ENCODE peak calls at places on chromosomes 5 and 9, in eight cellular contexts. R is CD4-positive, alpha-beta memory T cell; V is IMR-90; Q is mammary epithelial cell; O is sigmoid colon; W is body of pancreas; E is gastrocnemius medialis; N is naive thymus-derived CD4-positive, alpha-beta T cell. X is an unnamed sample. For H3K4me1 and H3K36me3, the result is how much of the 10 kb centered on the place peaks cover.

GRCh38 chr5:87137280-87137679 is 130.4 kb upstream of the RASA1 start:
- DNase-seq in R (no peak), V (no peak), Q (no peak), O (no peak), W (no peak), E (peak), N (no peak), X (no peak)

GRCh38 chr9:23492126-23493002 is 333.7 kb downstream of the ELAVL2 start:
- DNase-seq in R (no peak), V (peak), Q (peak), O (no peak), W (no peak), E (no peak), N (no peak), X (no peak)

GRCh38 chr9:125700791-125701190 is 6.2 kb downstream of the MAPKAP1 start:
- DNase-seq in R (no peak), V (peak), Q (peak), O (no peak), W (no peak), E (no peak), N (no peak), X (no peak)

GRCh38 chr9:102844754-102845153 is 150.4 kb upstream of the CYLC2 start:
- DNase-seq in R (no peak), V (no peak), Q (no peak), O (no peak), W (no peak), E (no peak), N (no peak), X (no peak)

GRCh38 chr5:134082264-134082992 is 32.1 kb upstream of the TCF7 start:
- DNase-seq in R (peak), V (no peak), Q (no peak), O (no peak), W (no peak), E (no peak), N (no peak), X (no peak)

GRCh38 chr9:84959339-84959738 is 289.8 kb downstream of the NTRK2 start:
- DNase-seq in R (no peak), V (no peak), Q (no peak), O (no peak), W (no peak), E (no peak), N (no peak), X (no peak)

GRCh38 chr5:135894789-135895188 is 852 bp downstream of the IL9 start:
- DNase-seq in R (no peak), V (no peak), Q (no peak), O (no peak), W (no peak), E (no peak), N (no peak), X (no peak)

GRCh38 chr9:123265833-123266232 is 2.6 kb downstream of the STRBP start:
- DNase-seq in R (no peak), V (no peak), Q (no peak), O (no peak), W (peak), E (no peak), N (no peak), X (no peak)

GRCh38 chr9:80811662-80812061 is 877.7 kb downstream of the TLE1 start:
- DNase-seq in R (no peak), V (no peak), Q (no peak), O (no peak), W (no peak), E (no peak), N (no peak), X (no peak)

GRCh38 chr9:109498195-109499060 is at the start of gene PTPN3:
- DNase-seq in R (no peak), V (no peak), Q (peak), O (no peak), W (peak), E (no peak), N (no peak), X (no peak)

GRCh38 chr5:95731571-95732554 is 727 bp downstream of the RHOBTB3 start:
- DNase-seq in R (no peak), V (peak), Q (peak), O (peak), W (peak), E (peak), N (peak), X (no peak)

GRCh38 chr9:16276866-16277265 is 593.6 kb downstream of the BNC2 start:
- DNase-seq in R (no peak), V (no peak), Q (no peak), O (no peak), W (no peak), E (no peak), N (no peak), X (no peak)

GRCh38 chr5:59569608-59570334 is 323.8 kb downstream of the PDE4D start:
- DNase-seq in R (no peak), V (no peak), Q (no peak), O (no peak), W (no peak), E (no peak), N (no peak), X (no peak)

GRCh38 chr9:133280387-133280786 is 5.4 kb upstream of the ABO start:
- DNase-seq in R (no peak), V (no peak), Q (no peak), O (no peak), W (no peak), E (no peak), N (no peak), X (no peak)

GRCh38 chr5:174242573-174242972 is 197.1 kb downstream of the NSG2 start:
- DNase-seq in R (no peak), V (no peak), Q (no peak), O (no peak), W (peak), E (no peak), N (no peak), X (no peak)

GRCh38 chr9:128987800-128988199 is 40.3 kb downstream of the NUP188 start:
- DNase-seq in R (no peak), V (peak), Q (peak), O (no peak), W (no peak), E (peak), N (no peak), X (no peak)

GRCh38 chr5:135625961-135626360 is 47.2 kb upstream of the CXCL14 start:
- DNase-seq in R (no peak), V (no peak), Q (no peak), O (no peak), W (no peak), E (no peak), N (no peak), X (peak)

GRCh38 chr5:155953335-155953734 is 373.6 kb upstream of the SGCD start:
- DNase-seq in R (no peak), V (peak), Q (no peak), O (no peak), W (no peak), E (no peak), N (no peak), X (no peak)

GRCh38 chr5:1784197-1785050 is 15.2 kb downstream of the MRPL36 start:
- DNase-seq in R (no peak), V (no peak), Q (no peak), O (peak), W (no peak), E (no peak), N (no peak), X (no peak)

GRCh38 chr5:126490167-126490937 is 67.1 kb downstream of the GRAMD2B start:
- DNase-seq in R (no peak), V (no peak), Q (no peak), O (peak), W (no peak), E (no peak), N (no peak), X (no peak)

GRCh38 chr5:141816598-141817399 is 61.4 kb downstream of the PCDH1 start:
- DNase-seq in R (no peak), V (no peak), Q (no peak), O (no peak), W (no peak), E (no peak), N (no peak), X (no peak)

GRCh38 chr5:141814064-141814982 is 63.9 kb downstream of the PCDH1 start:
- DNase-seq in R (peak), V (no peak), Q (peak), O (no peak), W (peak), E (no peak), N (no peak), X (peak)

GRCh38 chr5:141817631-141818030 is 60.6 kb downstream of the PCDH1 start:
- DNase-seq in R (no peak), V (no peak), Q (no peak), O (no peak), W (no peak), E (no peak), N (no peak), X (no peak)

GRCh38 chr5:141815051-141815795 is 63.0 kb downstream of the PCDH1 start:
- DNase-seq in R (no peak), V (no peak), Q (no peak), O (no peak), W (no peak), E (no peak), N (no peak), X (no peak)

GRCh38 chr5:141815796-141816180 is 62.4 kb downstream of the PCDH1 start:
- DNase-seq in R (no peak), V (no peak), Q (no peak), O (no peak), W (no peak), E (no peak), N (no peak), X (no peak)
- H3K4me1 ChIP-seq in R (under half), V (under half), Q (under half), O (under half), W (under half), E (under half), N (under half), X (under half)

GRCh38 chr5:151757233-151758140 is 944 bp downstream of the ATOX1 start:
- DNase-seq in R (no peak), V (no peak), Q (peak), O (no peak), W (no peak), E (no peak), N (no peak), X (no peak)

GRCh38 chr5:151758141-151758429 is 346 bp downstream of the ATOX1 start:
- DNase-seq in R (no peak), V (no peak), Q (no peak), O (peak), W (peak), E (no peak), N (no peak), X (no peak)

GRCh38 chr5:151755383-151755782 is 3.0 kb downstream of the ATOX1 start:
- DNase-seq in R (no peak), V (no peak), Q (no peak), O (no peak), W (peak), E (no peak), N (no peak), X (no peak)

GRCh38 chr5:151758430-151759241 is at the start of gene ATOX1:
- DNase-seq in R (peak), V (peak), Q (peak), O (peak), W (peak), E (peak), N (peak), X (peak)
- H3K27ac ChIP-seq in R (peak), V (peak), Q (peak), O (peak), W (peak), E (peak), N (peak), X (peak)

GRCh38 chr5:180281706-180282105 is 10.2 kb downstream of the MAPK9 start:
- DNase-seq in R (no peak), V (no peak), Q (no peak), O (no peak), W (peak), E (no peak), N (no peak), X (no peak)
- H3K36me3 ChIP-seq in R (under half), V (under half), Q (under half), O (under half), W (under half), E (under half), N (under half), X (under half)

DNA sequence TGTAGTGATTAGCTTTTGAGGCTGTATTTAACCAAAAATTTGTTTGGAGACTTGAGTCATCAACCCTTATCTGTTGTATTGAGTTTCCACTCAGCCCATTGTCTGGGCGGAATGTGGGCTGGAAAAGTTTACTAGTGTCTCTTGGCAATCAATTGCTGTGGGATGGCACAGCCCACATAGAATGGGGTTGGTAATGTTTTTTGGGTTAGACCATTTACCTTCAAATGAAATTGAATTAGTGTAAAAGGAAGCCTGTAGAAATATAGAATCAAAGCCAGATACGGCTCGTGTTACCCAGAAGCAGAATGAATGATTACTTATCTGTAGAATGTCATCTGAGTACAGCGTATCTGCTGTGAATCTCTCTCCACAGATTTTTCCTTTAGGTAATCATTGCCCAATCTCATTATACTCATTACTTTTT is 142.9 kb downstream of the AOPEP start:
- DNase-seq in R (no peak), V (peak), Q (no peak), O (no peak), W (no peak), E (no peak), N (no peak), X (no peak)
- H3K4me1 ChIP-seq in R (under half), V (under half), Q (under half), O (half or more), W (under half), E (half or more), N (under half), X (under half)

DNA sequence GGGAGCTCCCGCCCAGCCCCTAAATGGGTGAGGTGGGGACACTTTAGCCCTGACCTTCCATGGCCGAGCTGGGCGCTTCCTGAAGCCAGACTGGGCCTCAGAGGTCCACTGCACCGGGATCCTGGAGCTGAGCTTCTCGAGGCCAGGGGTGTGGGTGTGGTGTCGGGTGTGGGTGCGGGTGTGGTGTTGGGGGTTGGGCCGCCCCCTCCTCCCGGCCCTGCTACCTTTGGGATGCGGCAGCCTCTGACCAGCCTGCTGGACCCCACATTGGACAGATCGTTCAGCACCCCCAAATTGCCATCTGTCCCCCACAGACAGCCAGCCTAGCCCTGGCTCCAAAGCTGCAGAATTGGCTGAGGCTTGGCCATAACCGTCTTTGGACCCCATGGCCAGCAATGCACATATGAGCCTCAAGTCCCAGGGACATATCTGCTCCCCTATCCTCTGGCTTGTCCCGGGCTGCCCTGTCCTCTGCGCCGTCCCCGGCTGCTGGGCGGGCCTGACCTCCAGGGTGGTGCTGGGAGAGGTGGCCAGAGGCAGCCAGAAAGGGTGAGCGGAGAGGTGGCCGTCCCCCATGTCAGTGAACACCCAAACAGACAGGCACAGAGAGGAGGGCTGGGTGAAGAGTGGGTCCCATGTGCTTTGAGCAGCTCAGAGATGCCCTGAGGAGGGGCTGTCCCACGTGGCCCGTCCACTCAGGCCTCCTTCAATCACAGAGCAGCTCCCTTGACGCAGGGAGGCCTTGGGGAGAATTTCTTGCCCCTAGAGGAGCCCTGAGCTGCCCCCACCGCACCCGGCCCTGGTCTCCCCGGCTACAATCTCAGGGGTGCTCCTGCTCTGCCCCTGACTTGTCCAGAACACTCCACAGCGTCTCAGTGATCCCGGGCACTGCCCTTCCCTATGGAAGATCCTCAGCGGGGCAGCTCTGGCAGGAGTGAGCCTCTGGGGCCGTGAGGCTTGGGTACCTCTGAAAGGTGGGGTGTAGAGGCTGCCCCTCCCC is 3.4 kb upstream of the PTGDS start:
- DNase-seq in R (no peak), V (no peak), Q (no peak), O (no peak), W (no peak), E (no peak), N (no peak), X (no peak)
- H3K27ac ChIP-seq in R (peak), V (no peak), Q (no peak), O (no peak), W (no peak), E (no peak), N (no peak), X (peak)

GRCh38 chr5:34771076-34771475 is 67.9 kb upstream of the TTC23L start:
- DNase-seq in R (no peak), V (no peak), Q (no peak), O (no peak), W (no peak), E (no peak), N (no peak), X (no peak)

GRCh38 chr5:34767127-34767526 is 71.8 kb upstream of the TTC23L start:
- DNase-seq in R (no peak), V (no peak), Q (no peak), O (no peak), W (no peak), E (no peak), N (no peak), X (no peak)

GRCh38 chr5:34770486-34770885 is 68.5 kb upstream of the TTC23L start:
- DNase-seq in R (no peak), V (no peak), Q (no peak), O (no peak), W (no peak), E (no peak), N (no peak), X (no peak)

GRCh38 chr5:34762321-34762871 is 76.6 kb upstream of the TTC23L start:
- DNase-seq in R (no peak), V (peak), Q (no peak), O (no peak), W (peak), E (peak), N (no peak), X (no peak)

DNA sequence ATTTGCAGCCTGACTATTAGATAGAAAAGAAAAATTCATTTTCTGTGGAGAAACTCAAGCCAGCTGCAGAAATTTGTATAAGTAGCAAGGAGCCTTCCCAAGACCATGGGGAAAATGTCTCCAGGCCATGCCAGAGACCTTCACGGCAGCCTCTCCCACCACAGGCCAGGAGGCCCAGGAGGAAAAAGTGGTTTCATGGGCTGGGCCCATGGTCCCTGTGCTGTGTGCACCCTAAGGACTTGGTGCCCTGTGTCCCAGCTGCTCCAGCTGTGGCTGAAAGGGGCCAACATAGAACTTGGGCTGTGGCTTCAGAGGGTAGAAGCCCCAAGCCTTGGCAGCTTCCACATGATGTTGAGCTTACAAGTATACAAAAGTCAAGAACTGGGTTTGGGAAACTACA is 73.3 kb upstream of the TTC23L start:
- DNase-seq in R (no peak), V (no peak), Q (no peak), O (no peak), W (no peak), E (no peak), N (no peak), X (no peak)
- H3K36me3 ChIP-seq in R (under half), V (under half), Q (under half), O (under half), W (under half), E (under half), N (under half), X (under half)